ENCODE peak calls at places on chromosomes 1 and 21, in seven cellular contexts. V is NCI-H1092; R is stimulated activated CD4-positive, alpha-beta T cell treated with anti-CD3 and anti-CD28 coated beads, Interleukin-1b, Interleukin-23, amount 100 ng/mL, for 24 hours; E is activated T-cell treated with anti-CD3 and anti-CD28 coated beads for 1 hour; L is cardiac fibroblast; X is NCI-H2171 treated with DMSO at 0.1 percent for 48 hours; Y is KBM-7. T is an unnamed sample.

GRCh38 chr1:2294033-2294640 is 66.0 kb downstream of the SKI start:
- DNase-seq in V (no peak), R (no peak), E (no peak), L (peak; percentile 34), X (no peak), Y (no peak), T (no peak)

GRCh38 chr1:117209094-117209493 is 1.6 kb downstream of the VTCN1 start:
- DNase-seq in V (no peak), R (no peak), E (no peak), L (no peak), X (no peak), Y (no peak), T (no peak)

GRCh38 chr1:1929639-1930545 is 10.8 kb upstream of the TMEM52 start:
- DNase-seq in V (no peak), R (no peak), E (no peak), L (no peak), X (no peak), Y (no peak), T (peak; percentile 46)

GRCh38 chr1:248187363-248187762 is 9.7 kb upstream of the OR2M3 start:
- DNase-seq in V (no peak), R (no peak), E (no peak), L (no peak), X (no peak), Y (no peak), T (no peak)

GRCh38 chr1:245260116-245260882 is 105.5 kb downstream of the KIF26B start:
- DNase-seq in V (no peak), R (no peak), E (no peak), L (no peak), X (no peak), Y (peak; percentile 52), T (no peak)

GRCh38 chr1:69787151-69787550 is 219.4 kb downstream of the LRRC7 start:
- DNase-seq in V (no peak), R (no peak), E (no peak), L (no peak), X (no peak), Y (no peak), T (no peak)

GRCh38 chr21:31133243-31133830 is 95.1 kb upstream of the KRTAP19-8 start:
- DNase-seq in V (no peak), R (no peak), E (no peak), L (no peak), X (no peak), Y (no peak), T (no peak)

GRCh38 chr1:52296345-52296744 is 69.7 kb downstream of the CC2D1B start:
- DNase-seq in V (peak; percentile 10), R (no peak), E (no peak), L (peak; percentile 71), X (peak; percentile 55), Y (peak; percentile 88), T (no peak)

GRCh38 chr1:60133848-60134247 is 60.3 kb upstream of the C1orf87 start:
- DNase-seq in V (no peak), R (no peak), E (no peak), L (peak; percentile 30), X (peak; percentile 15), Y (no peak), T (no peak)

GRCh38 chr1:34876406-34876805 is 16.9 kb upstream of the SMIM12 start:
- DNase-seq in V (no peak), R (no peak), E (no peak), L (no peak), X (no peak), Y (no peak), T (no peak)

GRCh38 chr1:201989354-201990128 is 7.1 kb downstream of the RNPEP start:
- DNase-seq in V (no peak), R (no peak), E (no peak), L (no peak), X (no peak), Y (no peak), T (peak; percentile 49)

GRCh38 chr1:41739061-41739955 is 179.4 kb downstream of the HIVEP3 start:
- DNase-seq in V (no peak), R (peak; percentile 83), E (peak; percentile 49), L (peak; percentile 81), X (peak; percentile 52), Y (peak; percentile 95), T (peak; percentile 90)

GRCh38 chr1:243268751-243269460 is 13.1 kb downstream of the SDCCAG8 start:
- DNase-seq in V (no peak), R (no peak), E (no peak), L (peak; percentile 71), X (no peak), Y (peak; percentile 70), T (no peak)

GRCh38 chr1:220527279-220528048 is 472 bp upstream of the MARK1 start:
- DNase-seq in V (peak; percentile 40), R (no peak), E (no peak), L (no peak), X (peak; percentile 86), Y (no peak), T (peak; percentile 49)

GRCh38 chr1:20366766-20367602 is 76.3 kb downstream of the VWA5B1 start:
- DNase-seq in V (peak; percentile 78), R (no peak), E (no peak), L (peak; percentile 57), X (peak; percentile 35), Y (no peak), T (no peak)

GRCh38 chr1:61981870-61982660 is 212.6 kb upstream of the L1TD1 start:
- DNase-seq in V (no peak), R (no peak), E (no peak), L (no peak), X (no peak), Y (no peak), T (no peak)

GRCh38 chr1:226308166-226308722 is 720 bp downstream of the LIN9 start:
- DNase-seq in V (peak; percentile 51), R (no peak), E (peak; percentile 2), L (no peak), X (peak; percentile 52), Y (peak; percentile 48), T (no peak)

GRCh38 chr1:34656299-34656698 is 98.5 kb upstream of the GJB5 start:
- DNase-seq in V (no peak), R (no peak), E (no peak), L (no peak), X (no peak), Y (no peak), T (no peak)

GRCh38 chr1:227886503-227886961 is 61.2 kb downstream of the WNT9A start:
- DNase-seq in V (no peak), R (no peak), E (no peak), L (no peak), X (no peak), Y (no peak), T (peak; percentile 54)